ENCODE peak calls at places on chromosomes 1 and 21, in six cellular contexts. P is thyroid gland, K is IMR-90, I is ovary, J is heart left ventricle, E is stomach. O is an unnamed sample. For H3K27me3, the result is how much of the 10 kb centered on the place peaks cover.

GRCh38 chr1:40039757-40040510 is 595 bp upstream of the CAP1 start:
- DNase-seq in K (peak), P (peak), E (peak), J (peak), I (peak), O (peak)

GRCh38 chr1:66446261-66447001 is 87.5 kb upstream of the SGIP1 start:
- DNase-seq in I (no peak), K (peak), E (no peak), P (peak), J (peak), O (no peak)

GRCh38 chr1:191929383-191929782 is 228.9 kb upstream of the RGS18 start:
- DNase-seq in J (no peak), I (no peak), K (no peak), P (no peak), E (no peak), O (no peak)

GRCh38 chr1:19737413-19737812 is 62.3 kb downstream of the TMCO4 start:
- DNase-seq in I (no peak), P (peak), K (no peak), E (no peak), J (no peak), O (no peak)

GRCh38 chr1:170114916-170115315 is 30.8 kb upstream of the NTMT2 start:
- DNase-seq in E (no peak), K (peak), P (no peak), J (no peak), I (no peak), O (no peak)

GRCh38 chr1:88673446-88673845 is 10.6 kb upstream of the PKN2 start:
- DNase-seq in J (no peak), E (no peak), P (no peak), K (no peak), I (no peak), O (no peak)

GRCh38 chr1:6260433-6260934 is 414 bp downstream of the GPR153 start:
- DNase-seq in J (peak), E (no peak), K (no peak), I (peak), P (no peak), O (no peak)

GRCh38 chr1:233543338-233544255 is 70.3 kb upstream of the KCNK1 start:
- DNase-seq in J (no peak), E (no peak), K (peak), I (peak), P (no peak), O (peak)

GRCh38 chr1:180560200-180560867 is 1.6 kb downstream of the OVAAL start:
- DNase-seq in P (no peak), I (no peak), K (no peak), J (no peak), E (peak), O (no peak)

GRCh38 chr1:177334276-177334675 is 163.5 kb downstream of the BRINP2 start:
- DNase-seq in I (no peak), E (no peak), J (no peak), P (no peak), K (no peak), O (no peak)

GRCh38 chr1:162905759-162906158 is 44.8 kb upstream of the CCDC190 start:
- DNase-seq in P (no peak), J (no peak), I (no peak), E (no peak), K (peak), O (no peak)

GRCh38 chr1:25683731-25684130 is 67.1 kb downstream of the MAN1C1 start:
- DNase-seq in K (peak), I (no peak), E (no peak), P (peak), J (no peak), O (no peak)

GRCh38 chr1:46244656-46245371 is 2.7 kb upstream of the RAD54L start:
- DNase-seq in P (no peak), J (no peak), E (no peak), I (no peak), K (peak), O (no peak)

GRCh38 chr1:202283379-202283844 is 58.3 kb downstream of the UBE2T start:
- DNase-seq in E (no peak), J (no peak), K (peak), P (no peak), I (no peak), O (no peak)

GRCh38 chr1:45573231-45573804 is 10.5 kb upstream of the NASP start:
- DNase-seq in P (no peak), I (no peak), E (no peak), K (no peak), J (no peak), O (no peak)

GRCh38 chr21:31557956-31558838 is 101.3 kb upstream of the SOD1 start:
- DNase-seq in P (no peak), I (peak), E (no peak), J (no peak), K (no peak), O (no peak)

GRCh38 chr21:31560479-31560878 is 99.0 kb upstream of the SOD1 start:
- DNase-seq in E (no peak), P (no peak), K (no peak), J (no peak), I (no peak), O (no peak)

GRCh38 chr21:31558839-31559367 is 100.6 kb upstream of the SOD1 start:
- DNase-seq in J (peak), K (peak), I (peak), P (peak), E (peak), O (peak)

GRCh38 chr21:31557421-31557955 is 102.0 kb upstream of the SOD1 start:
- DNase-seq in J (no peak), P (no peak), K (no peak), E (peak), I (peak), O (no peak)

DNA sequence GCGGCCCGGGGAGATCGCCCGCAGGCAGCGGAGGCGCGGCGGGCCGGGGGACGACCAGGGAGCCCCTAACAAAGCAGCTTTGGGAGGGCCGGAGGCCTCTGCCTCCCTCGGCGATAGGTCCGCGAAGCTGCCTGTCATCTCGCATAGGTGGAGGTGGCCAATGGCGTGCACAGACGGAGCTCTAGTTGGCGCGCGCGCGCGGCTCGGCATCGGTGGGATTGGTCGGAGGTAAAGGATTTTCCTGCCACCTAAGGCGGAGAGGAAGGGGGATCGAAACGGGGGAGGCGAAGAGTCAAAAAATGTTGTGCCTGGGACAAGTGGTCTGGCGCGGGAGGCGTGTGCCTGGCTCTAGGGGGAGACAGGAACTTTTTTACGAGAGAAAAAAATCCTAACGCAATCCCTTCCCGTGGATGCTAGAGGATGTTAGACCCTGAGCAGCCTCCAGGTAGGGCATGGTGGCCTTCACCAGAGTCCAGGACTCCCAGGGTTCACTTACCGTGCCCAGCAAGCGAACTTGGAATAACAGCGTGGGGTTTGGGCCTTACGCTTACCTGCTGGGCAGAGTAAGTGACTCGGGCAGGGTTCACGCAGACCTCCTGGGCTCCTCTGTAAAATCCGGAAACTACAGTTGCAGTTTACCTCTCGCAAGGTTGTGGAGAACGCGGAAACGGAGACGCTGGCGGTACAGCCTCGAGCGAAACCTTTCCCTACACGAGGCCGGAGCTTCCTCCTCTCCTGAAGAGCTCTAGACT is 99.9 kb upstream of the SOD1 start:
- DNase-seq in I (peak), J (peak), K (peak), P (peak), E (peak), O (peak)
- H3K27ac ChIP-seq in I (no peak), J (no peak), K (no peak), P (no peak), E (no peak), O (no peak)

GRCh38 chr1:174160109-174160473 is 771 bp downstream of the RABGAP1L start:
- DNase-seq in J (peak), I (peak), E (peak), P (peak), K (peak), O (peak)
- TF ChIP-seq POLR2A in J (no peak), I (no peak), E (no peak), P (no peak), K (no peak), O (peak)

GRCh38 chr1:110583505-110583904 is 22.7 kb downstream of the KCNA2 start:
- DNase-seq in P (no peak), I (no peak), J (no peak), E (no peak), K (no peak), O (no peak)
- H3K27me3 ChIP-seq in P (under half), I (under half), J (under half), E (under half), K (under half), O (under half)

GRCh38 chr1:229024528-229025119 is 246.3 kb upstream of the RAB4A start:
- DNase-seq in I (no peak), J (no peak), K (peak), P (no peak), E (peak), O (peak)
- H3K27ac ChIP-seq in I (no peak), J (no peak), K (peak), P (no peak), E (no peak), O (no peak)